ENCODE peak calls at places on chromosomes 11 and 22, in six cellular contexts. One of them, this sample, is unnamed.

GRCh38 chr22:37223965-37224551 is 11.8 kb upstream of the SSTR3 start:
- DNase-seq in HEK293T: no peak
- DNase-seq in cardiac fibroblast: no peak
- DNase-seq in BJ: no peak
- DNase-seq in head of caudate nucleus: no peak
- DNase-seq in B cell: peak; percentile 81
- DNase-seq in this sample: no peak

GRCh38 chr11:3867209-3868071 is 12.0 kb downstream of the STIM1 start:
- DNase-seq in BJ: no peak
- DNase-seq in head of caudate nucleus: no peak
- DNase-seq in B cell: no peak
- DNase-seq in cardiac fibroblast: peak; percentile 53
- DNase-seq in HEK293T: no peak
- DNase-seq in this sample: no peak

GRCh38 chr22:19811211-19811621 is 43.5 kb downstream of the GNB1L start:
- DNase-seq in cardiac fibroblast: no peak
- DNase-seq in HEK293T: no peak
- DNase-seq in BJ: no peak
- DNase-seq in B cell: no peak
- DNase-seq in head of caudate nucleus: no peak
- DNase-seq in this sample: no peak

GRCh38 chr22:20803696-20804324 is 29.9 kb downstream of the SERPIND1 start:
- DNase-seq in BJ: no peak
- DNase-seq in head of caudate nucleus: peak; percentile 67
- DNase-seq in HEK293T: peak; percentile 67
- DNase-seq in B cell: no peak
- DNase-seq in cardiac fibroblast: peak; percentile 54
- DNase-seq in this sample: no peak

GRCh38 chr11:108115495-108116140 is 5.7 kb upstream of the ACAT1 start:
- DNase-seq in B cell: no peak
- DNase-seq in cardiac fibroblast: peak; percentile 90
- DNase-seq in head of caudate nucleus: peak; percentile 77
- DNase-seq in BJ: peak; percentile 47
- DNase-seq in HEK293T: no peak
- DNase-seq in this sample: peak; percentile 90

GRCh38 chr11:9574806-9575530 is 1.5 kb downstream of the WEE1 start:
- DNase-seq in B cell: no peak
- DNase-seq in HEK293T: peak; percentile 67
- DNase-seq in cardiac fibroblast: peak; percentile 88
- DNase-seq in BJ: peak; percentile 61
- DNase-seq in head of caudate nucleus: no peak
- DNase-seq in this sample: no peak

GRCh38 chr11:113045146-113045545 is 83.9 kb downstream of the NCAM1 start:
- DNase-seq in B cell: no peak
- DNase-seq in HEK293T: no peak
- DNase-seq in head of caudate nucleus: peak; percentile 31
- DNase-seq in cardiac fibroblast: no peak
- DNase-seq in BJ: no peak
- DNase-seq in this sample: no peak

GRCh38 chr11:6319001-6319878 is 1.1 kb downstream of the CAVIN3 start:
- DNase-seq in head of caudate nucleus: peak; percentile 2
- DNase-seq in cardiac fibroblast: peak; percentile 60
- DNase-seq in B cell: no peak
- DNase-seq in HEK293T: no peak
- DNase-seq in BJ: no peak
- DNase-seq in this sample: no peak

GRCh38 chr22:22712092-22712658 is 67.8 kb downstream of the GGTLC2 start:
- DNase-seq in HEK293T: no peak
- DNase-seq in cardiac fibroblast: no peak
- DNase-seq in head of caudate nucleus: no peak
- DNase-seq in BJ: no peak
- DNase-seq in B cell: no peak
- DNase-seq in this sample: no peak

GRCh38 chr22:45867906-45868555 is 108.9 kb downstream of the WNT7B start:
- DNase-seq in BJ: no peak
- DNase-seq in cardiac fibroblast: no peak
- DNase-seq in B cell: no peak
- DNase-seq in HEK293T: no peak
- DNase-seq in head of caudate nucleus: no peak
- DNase-seq in this sample: no peak

GRCh38 chr11:72358461-72359405 is 75.6 kb downstream of the CLPB start:
- DNase-seq in BJ: no peak
- DNase-seq in B cell: no peak
- DNase-seq in cardiac fibroblast: no peak
- DNase-seq in head of caudate nucleus: no peak
- DNase-seq in HEK293T: no peak
- DNase-seq in this sample: no peak

GRCh38 chr22:49666146-49666809 is 161.4 kb downstream of the BRD1 start:
- DNase-seq in head of caudate nucleus: no peak
- DNase-seq in HEK293T: no peak
- DNase-seq in cardiac fibroblast: no peak
- DNase-seq in B cell: no peak
- DNase-seq in BJ: no peak
- DNase-seq in this sample: no peak

GRCh38 chr11:33652001-33652400 is 48.6 kb downstream of the C11orf91 start:
- DNase-seq in cardiac fibroblast: no peak
- DNase-seq in BJ: no peak
- DNase-seq in B cell: no peak
- DNase-seq in head of caudate nucleus: no peak
- DNase-seq in HEK293T: no peak
- DNase-seq in this sample: no peak

GRCh38 chr11:45743556-45744468 is 61.1 kb upstream of the SLC35C1 start:
- DNase-seq in head of caudate nucleus: no peak
- DNase-seq in cardiac fibroblast: no peak
- DNase-seq in HEK293T: no peak
- DNase-seq in B cell: no peak
- DNase-seq in BJ: no peak
- DNase-seq in this sample: no peak

GRCh38 chr11:567629-568258 is 7.0 kb downstream of the RASSF7 start:
- DNase-seq in B cell: no peak
- DNase-seq in HEK293T: no peak
- DNase-seq in cardiac fibroblast: no peak
- DNase-seq in BJ: no peak
- DNase-seq in head of caudate nucleus: no peak
- DNase-seq in this sample: no peak

GRCh38 chr22:47794851-47795250 is 1032.4 kb downstream of the TBC1D22A start:
- DNase-seq in cardiac fibroblast: no peak
- DNase-seq in BJ: no peak
- DNase-seq in head of caudate nucleus: no peak
- DNase-seq in B cell: no peak
- DNase-seq in HEK293T: no peak
- DNase-seq in this sample: no peak

GRCh38 chr22:45302047-45302446 is 7.7 kb upstream of the FAM118A start:
- DNase-seq in cardiac fibroblast: peak; percentile 75
- DNase-seq in head of caudate nucleus: no peak
- DNase-seq in HEK293T: no peak
- DNase-seq in BJ: peak; percentile 65
- DNase-seq in B cell: no peak
- DNase-seq in this sample: no peak

GRCh38 chr22:36554101-36554500 is 25.1 kb upstream of the EIF3D start:
- DNase-seq in head of caudate nucleus: no peak
- DNase-seq in cardiac fibroblast: no peak
- DNase-seq in B cell: no peak
- DNase-seq in HEK293T: no peak
- DNase-seq in BJ: no peak
- DNase-seq in this sample: no peak

GRCh38 chr11:96755752-96756151 is 365.9 kb downstream of the JRKL start:
- DNase-seq in cardiac fibroblast: no peak
- DNase-seq in BJ: no peak
- DNase-seq in B cell: no peak
- DNase-seq in head of caudate nucleus: no peak
- DNase-seq in HEK293T: no peak
- DNase-seq in this sample: no peak

GRCh38 chr11:93487032-93487483 is 56.1 kb downstream of the SMCO4 start:
- DNase-seq in B cell: no peak
- DNase-seq in cardiac fibroblast: no peak
- DNase-seq in head of caudate nucleus: no peak
- DNase-seq in BJ: no peak
- DNase-seq in HEK293T: peak; percentile 15
- DNase-seq in this sample: no peak

GRCh38 chr11:66855574-66856495 is 1.0 kb upstream of the LRFN4 start:
- DNase-seq in cardiac fibroblast: peak; percentile 88
- DNase-seq in HEK293T: peak; percentile 92
- DNase-seq in BJ: peak; percentile 61
- DNase-seq in B cell: peak; percentile 100
- DNase-seq in head of caudate nucleus: peak; percentile 95
- DNase-seq in this sample: peak; percentile 93

GRCh38 chr22:26322179-26322905 is 106.7 kb upstream of the ASPHD2 start:
- DNase-seq in BJ: peak; percentile 99
- DNase-seq in HEK293T: no peak
- DNase-seq in head of caudate nucleus: no peak
- DNase-seq in B cell: no peak
- DNase-seq in cardiac fibroblast: peak; percentile 72
- DNase-seq in this sample: no peak

GRCh38 chr11:7604331-7604973 is 68.8 kb downstream of the CYB5R2 start:
- DNase-seq in head of caudate nucleus: no peak
- DNase-seq in cardiac fibroblast: no peak
- DNase-seq in HEK293T: no peak
- DNase-seq in B cell: no peak
- DNase-seq in BJ: no peak
- DNase-seq in this sample: no peak